ENCODE peak calls at places on chromosomes 4 and X, in seven cellular contexts. X, N, H, D, I, M and G are unnamed samples.

GRCh38 chr4:48243897-48244296 is 25.7 kb downstream of the TEC start:
- DNase-seq in X (no peak), N (no peak), H (no peak), D (no peak), I (no peak), M (no peak), G (no peak)

GRCh38 chrX:29295987-29296680 is 708.9 kb downstream of the IL1RAPL1 start:
- DNase-seq in X (no peak), N (no peak), H (no peak), D (peak), I (no peak), M (no peak), G (no peak)

GRCh38 chr4:154361450-154361849 is 130.1 kb downstream of the DCHS2 start:
- DNase-seq in X (no peak), N (no peak), H (no peak), D (no peak), I (no peak), M (no peak), G (no peak)

GRCh38 chrX:135194684-135195083 is 23.5 kb upstream of the CT55 start:
- DNase-seq in X (no peak), N (no peak), H (no peak), D (no peak), I (no peak), M (no peak), G (no peak)

GRCh38 chr4:56129431-56129861 is 180.7 kb downstream of the CEP135 start:
- DNase-seq in X (no peak), N (no peak), H (no peak), D (no peak), I (no peak), M (peak), G (no peak)

GRCh38 chrX:95058815-95059214 is 1384.8 kb downstream of the FAM133A start:
- DNase-seq in X (no peak), N (no peak), H (no peak), D (peak), I (no peak), M (no peak), G (no peak)

GRCh38 chr4:8146158-8146557 is 12.5 kb downstream of the ABLIM2 start:
- DNase-seq in X (no peak), N (no peak), H (no peak), D (no peak), I (no peak), M (no peak), G (no peak)

GRCh38 chrX:3638280-3638873 is 75.1 kb downstream of the PRKX start:
- DNase-seq in X (no peak), N (no peak), H (no peak), D (peak), I (no peak), M (peak), G (peak)

GRCh38 chr4:86717651-86718050 is 123.5 kb downstream of the PTPN13 start:
- DNase-seq in X (no peak), N (no peak), H (no peak), D (no peak), I (no peak), M (peak), G (no peak)

GRCh38 chr4:17945303-17945702 is 76.3 kb downstream of the LCORL start:
- DNase-seq in X (no peak), N (no peak), H (no peak), D (no peak), I (no peak), M (no peak), G (no peak)

GRCh38 chrX:56978172-56978571 is 17.2 kb downstream of the SPIN3 start:
- DNase-seq in X (peak), N (peak), H (peak), D (peak), I (no peak), M (peak), G (peak)

GRCh38 chr4:67875011-67875410 is 8.8 kb downstream of the TMPRSS11D start:
- DNase-seq in X (no peak), N (no peak), H (no peak), D (peak), I (no peak), M (no peak), G (no peak)

GRCh38 chr4:123093247-123093646 is 170.8 kb upstream of the NUDT6 start:
- DNase-seq in X (no peak), N (no peak), H (no peak), D (no peak), I (no peak), M (no peak), G (no peak)

GRCh38 chr4:138003248-138003647 is 238.9 kb downstream of the SLC7A11 start:
- DNase-seq in X (no peak), N (no peak), H (no peak), D (peak), I (no peak), M (no peak), G (no peak)

GRCh38 chrX:37060999-37061398 is 52.8 kb downstream of the FAM47C start:
- DNase-seq in X (no peak), N (no peak), H (no peak), D (peak), I (no peak), M (peak), G (peak)